ENCODE peak calls at places on chromosomes 6 and 20, in eight cellular contexts. D is activated naive CD4-positive, alpha-beta T cell; G is glutamatergic neuron; B is WERI-Rb-1; L is activated T-helper 1 cell treated with anti-CD3 and anti-CD28 coated beads, Interleukin-12 subunit alpha, Interleukin-12 subunit beta, Interleukin-2, Interleukin-4 antibody, amounts not matched to agents 30 ng/mL and 10 ng/mL and 1 ng/mL, durations not matched to agents 14 hours and 24 hours and 36 hours; F is psoas muscle; R is KG1; J is AG04450. Q is an unnamed sample.

GRCh38 chr20:59164681-59165388 is 1.2 kb downstream of the ZNF831 start:
- DNase-seq in R (no peak), L (no peak), G (no peak), J (no peak), B (no peak), F (no peak), D (no peak), Q (no peak)

GRCh38 chr6:166465671-166466087 is 82.9 kb upstream of the MPC1 start:
- DNase-seq in D (no peak), B (no peak), G (peak; percentile 22), R (no peak), J (no peak), F (no peak), L (no peak), Q (no peak)

GRCh38 chr20:42639140-42639539 is 550.6 kb downstream of the PTPRT start:
- DNase-seq in F (no peak), B (no peak), L (no peak), D (no peak), R (no peak), J (no peak), G (no peak), Q (no peak)

GRCh38 chr6:137923866-137924616 is 57.0 kb downstream of the TNFAIP3 start:
- DNase-seq in B (no peak), G (no peak), J (no peak), R (no peak), F (no peak), D (no peak), L (no peak), Q (no peak)

GRCh38 chr6:56292505-56293181 is 45.3 kb upstream of the COL21A1 start:
- DNase-seq in L (no peak), G (no peak), B (peak; percentile 66), J (peak; percentile 41), D (no peak), F (no peak), R (peak; percentile 22), Q (peak; percentile 63)

GRCh38 chr6:254011-254410 is 38.3 kb upstream of the DUSP22 start:
- DNase-seq in D (no peak), F (no peak), B (no peak), G (no peak), L (no peak), J (no peak), R (no peak), Q (no peak)

GRCh38 chr6:24721461-24722215 is 2.7 kb upstream of the C6orf62 start:
- DNase-seq in D (peak; percentile 94), L (no peak), G (no peak), J (no peak), B (no peak), F (no peak), R (peak; percentile 93), Q (no peak)

GRCh38 chr6:156599977-156600647 is 177.1 kb upstream of the ARID1B start:
- DNase-seq in R (no peak), D (no peak), G (no peak), B (no peak), J (no peak), F (no peak), L (no peak), Q (no peak)

GRCh38 chr6:85065831-85066230 is 301.4 kb upstream of the TBX18 start:
- DNase-seq in L (no peak), G (no peak), D (no peak), R (no peak), F (no peak), J (no peak), B (no peak), Q (no peak)

GRCh38 chr6:89194559-89194958 is 22.6 kb downstream of the GABRR1 start:
- DNase-seq in D (no peak), J (no peak), L (no peak), F (no peak), R (no peak), B (no peak), G (no peak), Q (no peak)

GRCh38 chr6:15522427-15522826 is 140.4 kb downstream of the DTNBP1 start:
- DNase-seq in L (no peak), F (no peak), R (no peak), B (peak; percentile 7), J (no peak), D (no peak), G (no peak), Q (no peak)

GRCh38 chr6:95325858-95326257 is 251.5 kb upstream of the MANEA start:
- DNase-seq in F (no peak), G (no peak), B (no peak), L (no peak), D (no peak), J (no peak), R (no peak), Q (no peak)

GRCh38 chr6:111651185-111652034 is 45.7 kb upstream of the TRAF3IP2 start:
- DNase-seq in D (no peak), G (no peak), R (no peak), B (no peak), F (peak; percentile 92), L (no peak), J (no peak), Q (no peak)

GRCh38 chr6:107636486-107636885 is 146.6 kb downstream of the SOBP start:
- DNase-seq in D (no peak), J (no peak), R (no peak), B (no peak), F (no peak), G (no peak), L (no peak), Q (no peak)

GRCh38 chr6:163413345-163414116 is 987 bp upstream of the QKI start:
- DNase-seq in F (peak; percentile 95), J (peak; percentile 81), L (peak; percentile 89), G (peak; percentile 86), R (peak; percentile 79), B (peak; percentile 76), D (peak; percentile 85), Q (peak; percentile 80)

GRCh38 chr6:37514377-37514776 is 14.7 kb upstream of the CCDC167 start:
- DNase-seq in L (no peak), G (peak; percentile 50), D (no peak), F (no peak), J (no peak), B (no peak), R (no peak), Q (no peak)

GRCh38 chr6:145815875-145816274 is 1.3 kb upstream of the FBXO30 start:
- DNase-seq in B (peak; percentile 20), J (no peak), L (no peak), D (no peak), R (no peak), F (no peak), G (no peak), Q (no peak)

GRCh38 chr20:46050885-46051284 is 21.9 kb downstream of the SLC12A5 start:
- DNase-seq in G (no peak), R (no peak), F (no peak), J (no peak), B (no peak), L (no peak), D (no peak), Q (no peak)

GRCh38 chr6:36827261-36828079 is 11.8 kb downstream of the CPNE5 start:
- DNase-seq in L (no peak), J (peak; percentile 18), D (no peak), R (peak; percentile 85), B (no peak), G (no peak), F (no peak), Q (peak; percentile 51)

GRCh38 chr20:33789109-33789857 is 21.9 kb upstream of the CHMP4B start:
- DNase-seq in L (no peak), D (no peak), F (peak; percentile 28), R (no peak), J (peak; percentile 80), B (no peak), G (no peak), Q (peak; percentile 44)

GRCh38 chr6:73308712-73309533 is 45.2 kb downstream of the DPPA5 start:
- DNase-seq in F (no peak), L (no peak), B (no peak), R (no peak), G (no peak), D (no peak), J (no peak), Q (no peak)

GRCh38 chr20:43895235-43895634 is 19.4 kb upstream of the TOX2 start:
- DNase-seq in J (no peak), B (no peak), G (no peak), D (no peak), R (no peak), F (no peak), L (no peak), Q (no peak)

Q was measured in smooth muscle cell of the brain vasculature.